ENCODE peak calls at places on chromosomes 5 and 9, in five cellular contexts. X is adrenal gland, G is H1, Y is GM12891, V is endothelial cell of umbilical vein. M is an unnamed sample.

GRCh38 chr9:29806941-29807625 is 2233.8 kb upstream of the C9orf72 start:
- DNase-seq in G (no peak), X (no peak), V (no peak), Y (no peak), M (no peak)

GRCh38 chr9:78574354-78575036 is 277.6 kb downstream of the PSAT1 start:
- DNase-seq in Y (no peak), X (no peak), G (no peak), V (no peak), M (no peak)

GRCh38 chr5:120304653-120305052 is 159.4 kb upstream of the PRR16 start:
- DNase-seq in V (no peak), G (no peak), Y (no peak), X (no peak), M (no peak)

GRCh38 chr5:6812800-6813731 is 99.8 kb downstream of the TENT4A start:
- DNase-seq in V (no peak), G (no peak), X (peak), Y (no peak), M (no peak)

GRCh38 chr9:137127301-137128157 is 11.4 kb upstream of the GRIN1 start:
- DNase-seq in X (no peak), G (no peak), V (peak), Y (no peak), M (no peak)

GRCh38 chr5:121251954-121252353 is 599.7 kb upstream of the FTMT start:
- DNase-seq in Y (no peak), X (no peak), V (peak), G (no peak), M (peak)

GRCh38 chr5:171616002-171616780 is 169.4 kb upstream of the SMIM23 start:
- DNase-seq in G (no peak), X (no peak), Y (no peak), V (no peak), M (no peak)

GRCh38 chr9:135332516-135332915 is 147.1 kb upstream of the PPP1R26 start:
- DNase-seq in G (no peak), X (peak), V (no peak), Y (no peak), M (no peak)

GRCh38 chr5:167573274-167574127 is 717.9 kb upstream of the WWC1 start:
- DNase-seq in Y (no peak), G (peak), V (no peak), X (no peak), M (peak)

GRCh38 chr9:110214553-110214952 is 6.6 kb upstream of the C9orf152 start:
- DNase-seq in G (no peak), Y (no peak), V (no peak), X (no peak), M (no peak)

GRCh38 chr5:143051244-143052058 is 281.3 kb downstream of the ARHGAP26 start:
- DNase-seq in G (no peak), V (no peak), Y (no peak), X (no peak), M (no peak)

GRCh38 chr5:172370237-172370640 is 84.1 kb downstream of the SH3PXD2B start:
- DNase-seq in V (no peak), X (no peak), G (no peak), Y (no peak), M (no peak)

GRCh38 chr9:92607773-92608172 is 62.2 kb downstream of the IPPK start:
- DNase-seq in V (peak), Y (no peak), G (no peak), X (no peak), M (no peak)

GRCh38 chr9:121463026-121463827 is 36.4 kb downstream of the GGTA1 start:
- DNase-seq in G (peak), V (peak), X (peak), Y (no peak), M (peak)

GRCh38 chr9:135326141-135326540 is 153.4 kb upstream of the PPP1R26 start:
- DNase-seq in V (no peak), X (peak), Y (no peak), G (no peak), M (no peak)

GRCh38 chr9:129852575-129852974 is 17.3 kb downstream of the USP20 start:
- DNase-seq in G (no peak), Y (no peak), X (peak), V (no peak), M (no peak)

GRCh38 chr5:16521561-16522090 is 56.0 kb upstream of the ZNF622 start:
- DNase-seq in X (no peak), V (no peak), G (no peak), Y (no peak), M (no peak)

GRCh38 chr9:113803811-113804589 is 72.1 kb upstream of the ZNF618 start:
- DNase-seq in X (no peak), G (no peak), V (no peak), Y (no peak), M (no peak)

GRCh38 chr5:3324421-3325101 is 271.1 kb upstream of the IRX1 start:
- DNase-seq in X (no peak), V (no peak), G (no peak), Y (no peak), M (no peak)

GRCh38 chr9:127319366-127320121 is 55.0 kb downstream of the GARNL3 start:
- DNase-seq in G (no peak), X (no peak), Y (no peak), V (peak), M (no peak)

GRCh38 chr9:75889977-75890540 is 414 bp upstream of the PCSK5 start:
- DNase-seq in V (no peak), X (peak), Y (no peak), G (no peak), M (peak)

GRCh38 chr5:91027316-91027937 is 355.7 kb downstream of the ARRDC3 start:
- DNase-seq in Y (no peak), V (peak), X (no peak), G (no peak), M (no peak)

GRCh38 chr5:3962113-3962512 is 366.5 kb downstream of the IRX1 start:
- DNase-seq in X (no peak), G (no peak), Y (no peak), V (no peak), M (no peak)

GRCh38 chr5:68515514-68515913 is 300.0 kb downstream of the PIK3R1 start:
- DNase-seq in G (no peak), Y (no peak), V (no peak), X (no peak), M (no peak)

GRCh38 chr5:89445106-89445745 is 562.2 kb upstream of the MEF2C start:
- DNase-seq in Y (no peak), G (no peak), V (no peak), X (peak), M (no peak)

GRCh38 chr5:143495124-143495523 is 91.6 kb upstream of the NR3C1 start:
- DNase-seq in X (no peak), Y (no peak), G (no peak), V (no peak), M (no peak)

GRCh38 chr9:21831841-21832509 is 29.5 kb downstream of the MTAP start:
- DNase-seq in Y (no peak), G (no peak), X (no peak), V (peak), M (no peak)

GRCh38 chr5:130555429-130555828 is 609.6 kb downstream of the HINT1 start:
- DNase-seq in V (no peak), G (no peak), Y (no peak), X (no peak), M (no peak)

GRCh38 chr5:151248651-151249050 is 4.3 kb upstream of the GM2A start:
- DNase-seq in G (no peak), V (no peak), X (no peak), Y (no peak), M (no peak)

GRCh38 chr9:97858826-97859225 is 5.8 kb downstream of the FOXE1 start:
- DNase-seq in Y (no peak), V (no peak), G (no peak), X (no peak), M (no peak)

GRCh38 chr9:124390812-124391658 is 24.2 kb downstream of the PSMB7 start:
- DNase-seq in G (no peak), V (peak), X (no peak), Y (no peak), M (peak)

GRCh38 chr5:143248822-143249579 is 154.5 kb downstream of the NR3C1 start:
- DNase-seq in G (no peak), Y (no peak), V (no peak), X (no peak), M (no peak)

GRCh38 chr9:17744786-17745185 is 165.9 kb downstream of the SH3GL2 start:
- DNase-seq in X (no peak), G (no peak), V (peak), Y (no peak), M (peak)

GRCh38 chr5:72790188-72790587 is 26.3 kb upstream of the TNPO1 start:
- DNase-seq in X (no peak), V (no peak), Y (no peak), G (no peak), M (no peak)

GRCh38 chr5:142095651-142096330 is 12.8 kb upstream of the NDFIP1 start:
- DNase-seq in Y (no peak), V (no peak), X (no peak), G (no peak), M (no peak)

GRCh38 chr5:54944364-54944763 is 41.0 kb downstream of the ESM1 start:
- DNase-seq in V (peak), G (no peak), Y (peak), X (no peak), M (no peak)

GRCh38 chr5:130116972-130117371 is 212.7 kb downstream of the CHSY3 start:
- DNase-seq in X (no peak), V (no peak), G (no peak), Y (no peak), M (no peak)

GRCh38 chr5:125257997-125258396 is 511.6 kb upstream of the ZNF608 start:
- DNase-seq in X (no peak), G (no peak), V (no peak), Y (peak), M (no peak)

GRCh38 chr9:126392662-126393383 is 66.2 kb downstream of the MVB12B start:
- DNase-seq in Y (no peak), V (no peak), G (no peak), X (no peak), M (no peak)

GRCh38 chr9:107733530-107733907 is 243.9 kb upstream of the KLF4 start:
- DNase-seq in G (no peak), Y (no peak), V (peak), X (peak), M (no peak)

DNA sequence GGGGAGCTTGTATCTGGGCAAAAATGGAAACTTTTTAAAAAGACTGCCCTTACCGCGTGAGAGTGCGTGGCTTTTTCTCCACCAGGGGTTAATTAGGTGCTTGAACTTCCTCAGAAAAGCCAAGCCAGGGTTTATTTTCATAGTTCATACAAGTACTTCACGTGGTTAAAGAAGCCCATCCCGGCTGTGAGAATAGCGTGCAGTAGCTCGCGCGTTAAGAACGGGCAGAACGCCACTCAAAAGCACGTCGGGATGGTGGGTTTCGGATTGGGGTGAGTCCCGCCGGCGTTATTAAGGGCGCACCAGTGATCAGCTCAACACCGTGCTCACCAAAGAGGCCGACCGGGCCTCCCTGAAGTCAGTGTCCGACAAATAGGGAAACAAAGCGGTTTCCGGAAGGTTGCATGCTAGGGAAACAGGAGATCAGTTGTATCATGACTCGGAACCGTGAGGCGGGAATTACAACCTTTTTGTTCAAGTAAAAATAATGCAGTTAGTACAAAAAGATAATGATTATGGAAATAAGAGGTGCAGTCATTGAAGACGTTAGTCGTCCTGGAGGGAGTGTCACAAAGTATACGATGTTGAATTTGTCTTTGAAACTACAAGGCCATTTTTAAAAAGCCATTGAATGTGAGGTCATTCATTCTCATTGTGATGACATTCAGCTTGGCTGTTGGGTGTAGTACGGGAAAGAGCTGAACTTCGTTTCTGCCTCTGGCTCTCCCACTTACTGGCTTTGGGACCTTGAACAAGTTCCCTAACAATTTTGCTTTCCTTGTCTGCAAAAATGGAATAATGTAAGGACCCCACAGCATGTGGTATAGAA is 941 bp downstream of the SETD9 start:
- DNase-seq in G (no peak), X (peak), V (no peak), Y (no peak), M (no peak)
- TF ChIP-seq POLR2A in G (peak), X (peak), V (no peak), Y (no peak), M (no peak)

GRCh38 chr5:126525630-126526245 is 69.3 kb downstream of the ALDH7A1 start:
- DNase-seq in Y (no peak), X (peak), G (no peak), V (peak), M (no peak)
- TF ChIP-seq POLR2A in Y (no peak), X (no peak), G (no peak), V (no peak), M (no peak)

GRCh38 chr9:33264473-33265177 is at the start of the genes BAG1 and CHMP5:
- DNase-seq in G (peak), X (peak), Y (peak), V (peak), M (peak)
- TF ChIP-seq POLR2A in G (no peak), X (peak), Y (peak), V (peak), M (peak)

GRCh38 chr5:109410389-109411174 is 808 bp upstream of the PJA2 start:
- DNase-seq in G (no peak), X (peak), V (no peak), Y (no peak), M (peak)
- TF ChIP-seq POLR2A in G (peak), X (peak), V (peak), Y (peak), M (no peak)

M was measured in H54.